ENCODE peak calls at places on chromosome 18, in nine cellular contexts. A is GM23338; B is lower lobe of right lung; V is heart right ventricle; D is CD4-positive, CD25-positive, alpha-beta regulatory T cell; P is psoas muscle; R is fibroblast of lung; F is SJSA1; X is CD8-positive, alpha-beta memory T cell. C is an unnamed sample.

GRCh38 chr18:73752546-73752945 is 395.1 kb downstream of the FBXO15 start:
- DNase-seq in A (no peak), B (no peak), V (no peak), D (no peak), P (no peak), R (peak; percentile 65), F (no peak), X (no peak), C (no peak)

GRCh38 chr18:74613390-74613789 is 15.7 kb downstream of the ZNF407 start:
- DNase-seq in A (no peak), B (no peak), V (no peak), D (no peak), P (no peak), R (peak; percentile 27), F (no peak), X (no peak), C (no peak)

GRCh38 chr18:79737426-79737825 is 57.8 kb downstream of the CTDP1 start:
- DNase-seq in A (no peak), B (no peak), V (no peak), D (no peak), P (no peak), R (no peak), F (no peak), X (no peak), C (no peak)

GRCh38 chr18:68041327-68041726 is 524.8 kb upstream of the DSEL start:
- DNase-seq in A (no peak), B (no peak), V (no peak), D (no peak), P (no peak), R (peak; percentile 32), F (no peak), X (no peak), C (no peak)

GRCh38 chr18:77108001-77108692 is 24.4 kb downstream of the MBP start:
- DNase-seq in A (no peak), B (no peak), V (no peak), D (peak; percentile 39), P (no peak), R (peak; percentile 97), F (peak; percentile 22), X (no peak), C (no peak)

GRCh38 chr18:45084207-45084606 is 403.5 kb downstream of the SETBP1 start:
- DNase-seq in A (no peak), B (peak; percentile 45), V (no peak), D (no peak), P (peak; percentile 56), R (no peak), F (no peak), X (no peak), C (no peak)

GRCh38 chr18:63138469-63139340 is 180.9 kb downstream of the BCL2 start:
- DNase-seq in A (peak; percentile 93), B (no peak), V (peak; percentile 39), D (no peak), P (no peak), R (no peak), F (no peak), X (no peak), C (no peak)

GRCh38 chr18:903703-904102 is 968 bp upstream of the ADCYAP1 start:
- DNase-seq in A (peak; percentile 83), B (peak; percentile 57), V (peak; percentile 47), D (peak; percentile 38), P (peak; percentile 43), R (peak; percentile 42), F (no peak), X (no peak), C (peak; percentile 44)

GRCh38 chr18:79796531-79797390 is 977 bp upstream of the KCNG2 start:
- DNase-seq in A (peak; percentile 53), B (no peak), V (peak; percentile 20), D (no peak), P (no peak), R (peak; percentile 34), F (no peak), X (peak; percentile 26), C (no peak)

GRCh38 chr18:79182047-79182713 is 113.0 kb downstream of the ATP9B start:
- DNase-seq in A (peak; percentile 75), B (no peak), V (no peak), D (no peak), P (no peak), R (no peak), F (no peak), X (no peak), C (no peak)

GRCh38 chr18:47928466-47928865 is 2.0 kb downstream of the SMAD2 start:
- DNase-seq in A (no peak), B (no peak), V (no peak), D (peak; percentile 66), P (no peak), R (peak; percentile 33), F (no peak), X (no peak), C (no peak)

GRCh38 chr18:64134044-64134757 is 14.7 kb downstream of the LINC00305 start:
- DNase-seq in A (peak; percentile 87), B (no peak), V (no peak), D (no peak), P (no peak), R (no peak), F (no peak), X (no peak), C (no peak)

DNA sequence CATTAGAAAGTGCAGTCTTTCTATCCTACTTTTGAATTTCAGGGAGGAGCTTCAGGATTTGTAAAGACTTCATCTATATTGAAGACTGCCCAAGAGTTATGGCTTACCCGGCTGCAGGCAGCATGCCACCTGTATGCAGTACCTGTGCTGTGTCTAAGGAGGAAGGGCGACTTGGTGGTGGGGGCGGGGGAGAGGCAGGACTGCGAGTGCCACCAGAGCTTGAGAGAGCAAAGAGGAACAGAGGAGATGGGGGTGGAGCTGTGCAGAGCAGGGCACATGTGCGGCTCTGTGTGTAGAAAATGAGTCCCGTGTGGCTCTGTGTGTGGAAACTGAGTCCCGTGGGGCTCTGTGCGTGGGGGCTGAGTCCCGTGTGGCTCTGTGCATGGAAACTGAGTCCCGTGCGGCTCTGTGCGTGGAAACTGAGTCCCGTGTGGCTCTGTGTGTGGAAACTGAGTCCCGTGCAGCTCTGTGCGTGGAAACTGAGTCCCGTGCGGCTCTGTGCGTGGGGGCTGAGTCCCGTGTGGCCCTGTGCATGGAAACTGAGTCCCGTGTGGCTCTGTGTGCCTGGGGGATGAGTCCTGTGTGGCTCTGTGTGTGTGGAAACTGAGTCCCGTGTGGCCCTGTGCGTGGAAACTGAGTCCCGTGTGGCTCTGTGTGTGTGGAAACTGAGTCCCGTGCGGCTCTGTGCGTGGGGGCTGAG is 43.2 kb downstream of the LDLRAD4 start:
- DNase-seq in A (peak; percentile 60), B (no peak), V (no peak), D (peak; percentile 68), P (no peak), R (no peak), F (no peak), X (no peak), C (no peak)
- H3K4me1 ChIP-seq in A (peaks cover 9% of the 10 kb centered on the region), B (peaks cover 31% of the 10 kb centered on the region), V (peaks cover 61% of the 10 kb centered on the region), D (peaks cover 33% of the 10 kb centered on the region), P (peaks cover 66% of the 10 kb centered on the region), R (no peaks in the 10 kb centered on the region), F (peaks cover 9% of the 10 kb centered on the region), X (peaks cover 26% of the 10 kb centered on the region), C (peaks cover 24% of the 10 kb centered on the region)

GRCh38 chr18:23356915-23357421 is 96.1 kb upstream of the RIOK3 start:
- DNase-seq in A (no peak), B (no peak), V (no peak), D (no peak), P (no peak), R (peak; percentile 50), F (no peak), X (no peak), C (no peak)
- H3K4me3 ChIP-seq in A (no peak overlapping the region), B (no peak overlapping the region), V (no peak overlapping the region), D (no peak overlapping the region), P (no peak overlapping the region), R (no peak overlapping the region), F (no peak overlapping the region), X (no peak overlapping the region), C (no peak overlapping the region)

DNA sequence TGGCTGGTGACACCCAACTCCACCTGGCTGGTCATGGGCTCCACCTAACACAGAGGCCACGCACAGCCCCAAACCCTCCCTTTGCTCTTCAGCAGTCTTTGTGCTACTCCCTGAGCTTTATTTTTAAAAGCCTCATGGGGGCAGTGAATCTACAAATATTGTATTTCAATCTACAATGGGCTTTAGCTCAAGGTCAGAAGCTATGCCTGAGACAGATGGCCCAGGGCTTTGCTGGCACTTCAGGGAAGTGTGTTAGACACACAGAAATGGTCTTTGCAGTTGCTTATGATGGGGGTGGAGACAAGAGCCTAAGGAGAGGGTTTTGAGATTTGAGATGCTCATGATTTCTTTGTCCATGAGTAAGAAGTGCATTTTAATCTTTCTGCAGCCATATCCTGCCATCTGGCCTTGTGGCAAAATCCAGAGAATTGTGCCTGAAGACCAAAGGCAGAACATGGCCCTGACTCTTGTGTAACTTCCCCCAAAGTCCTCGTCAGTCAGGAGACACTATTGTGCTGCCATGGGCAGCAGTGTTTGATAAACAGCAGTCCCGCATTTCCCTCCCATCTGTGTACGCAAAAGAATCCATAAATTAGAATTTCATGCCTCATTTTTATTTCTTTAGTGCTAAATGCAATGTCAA is 92.6 kb downstream of the VAPA start:
- DNase-seq in A (no peak), B (no peak), V (no peak), D (no peak), P (no peak), R (peak; percentile 70), F (no peak), X (no peak), C (no peak)
- H3K4me1 ChIP-seq in A (no peaks in the 10 kb centered on the region), B (peaks cover 23% of the 10 kb centered on the region), V (peaks cover 4% of the 10 kb centered on the region), D (no peaks in the 10 kb centered on the region), P (peaks cover 14% of the 10 kb centered on the region), R (peaks cover 10% of the 10 kb centered on the region), F (peaks cover 19% of the 10 kb centered on the region), X (no peaks in the 10 kb centered on the region), C (peaks cover 8% of the 10 kb centered on the region)

DNA sequence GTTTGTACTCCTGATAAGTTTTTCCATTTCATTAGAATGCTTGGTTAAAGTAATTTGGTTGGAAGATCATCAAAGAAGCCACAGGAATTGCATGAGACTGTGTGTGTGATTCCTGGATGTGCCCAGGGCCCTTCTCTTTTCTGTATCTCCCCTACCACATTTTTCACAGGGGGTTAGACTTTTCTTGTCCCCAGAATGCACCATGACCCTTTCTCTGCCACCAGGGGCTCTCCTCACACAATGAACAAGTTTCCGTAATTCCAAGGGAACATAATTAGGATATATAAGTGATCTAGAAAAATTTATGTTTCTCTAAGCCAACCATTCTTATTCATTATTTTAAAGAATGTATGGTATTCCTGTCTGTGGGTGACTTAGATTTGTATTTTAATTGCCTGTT is 291.8 kb downstream of the NEDD4L start:
- DNase-seq in A (peak; percentile 44), B (no peak), V (no peak), D (no peak), P (no peak), R (no peak), F (no peak), X (no peak), C (no peak)
- H3K4me3 ChIP-seq in A (no peak overlapping the region), B (no peak overlapping the region), V (no peak overlapping the region), D (no peak overlapping the region), P (no peak overlapping the region), R (no peak overlapping the region), F (no peak overlapping the region), X (no peak overlapping the region), C (no peak overlapping the region)